ENCODE peak calls at places on chromosomes 4 and X, in eight cellular contexts. D is smooth muscle cell of the brain vasculature; X is GM12865; V is stimulated activated CD8-positive, alpha-beta memory T cell treated with anti-CD3 and anti-CD28 coated beads, Interleukin-15, amount 100 ng/mL, for 24 hours; K is hippocampal formation; Y is A673; Z is activated T-cell treated with anti-CD3 and anti-CD28 coated beads for 1 hour; W is activated T-helper 1 cell treated with anti-CD3 and anti-CD28 coated beads, Interleukin-2, amount 50 U/mL, for 16 hours. M is an unnamed sample.

GRCh38 chr4:137952116-137952515 is 290.0 kb downstream of the SLC7A11 start:
- DNase-seq in D (no peak), W (no peak), Z (no peak), X (no peak), K (no peak), Y (no peak), V (no peak), M (no peak)

GRCh38 chrX:133985164-133986007 is at the start of gene GPC3:
- DNase-seq in Z (peak; percentile 4), Y (peak; percentile 64), X (no peak), V (peak; percentile 5), K (no peak), W (no peak), D (peak; percentile 2), M (peak; percentile 1)

GRCh38 chrX:42739258-42739657 is 38.7 kb downstream of the PPP1R2C start:
- DNase-seq in Y (no peak), Z (no peak), D (no peak), K (no peak), X (peak; percentile 19), W (no peak), V (no peak), M (no peak)

GRCh38 chrX:57137481-57137880 is 284 bp upstream of the SPIN2A start:
- DNase-seq in V (no peak), D (no peak), Z (no peak), W (no peak), K (no peak), Y (peak; percentile 65), X (no peak), M (no peak)

GRCh38 chr4:182478475-182478874 is 235.3 kb downstream of the TENM3 start:
- DNase-seq in K (peak; percentile 64), W (no peak), Z (no peak), D (peak; percentile 18), X (peak; percentile 21), Y (peak; percentile 75), V (no peak), M (no peak)

GRCh38 chr4:57303012-57303751 is 193.0 kb upstream of the IGFBP7 start:
- DNase-seq in V (no peak), D (no peak), Z (no peak), X (no peak), Y (no peak), W (no peak), K (no peak), M (no peak)

GRCh38 chr4:26074672-26075071 is 160.7 kb downstream of the SMIM20 start:
- DNase-seq in Y (no peak), V (no peak), X (peak; percentile 76), K (no peak), Z (no peak), D (no peak), W (no peak), M (no peak)

GRCh38 chr4:62917649-62918048 is 1491.6 kb downstream of the TECRL start:
- DNase-seq in K (no peak), Y (no peak), Z (no peak), W (no peak), D (no peak), V (no peak), X (no peak), M (no peak)

GRCh38 chr4:178602833-178603232 is 1160.6 kb upstream of the AGA start:
- DNase-seq in W (no peak), Z (no peak), X (no peak), Y (no peak), V (no peak), K (no peak), D (no peak), M (no peak)

GRCh38 chr4:57124145-57124544 is 14.0 kb upstream of the IGFBP7 start:
- DNase-seq in D (no peak), W (no peak), Z (no peak), Y (no peak), K (no peak), V (no peak), X (no peak), M (no peak)

GRCh38 chr4:158817562-158818370 is 48.9 kb downstream of the FNIP2 start:
- DNase-seq in Y (no peak), W (no peak), X (peak; percentile 60), Z (no peak), V (no peak), D (no peak), K (no peak), M (no peak)

GRCh38 chr4:145937021-145937861 is 1.4 kb downstream of the ZNF827 start:
- DNase-seq in Y (peak; percentile 73), V (peak; percentile 31), W (peak; percentile 21), X (peak; percentile 72), D (no peak), K (peak; percentile 51), Z (peak; percentile 23), M (peak; percentile 31)

GRCh38 chr4:83753260-83753659 is 217.4 kb downstream of the GPAT3 start:
- DNase-seq in V (no peak), K (no peak), D (no peak), Y (no peak), W (no peak), X (no peak), Z (no peak), M (no peak)

GRCh38 chr4:127470290-127470809 is 162.4 kb upstream of the INTU start:
- DNase-seq in W (no peak), X (no peak), K (no peak), Y (no peak), D (no peak), Z (no peak), V (no peak), M (no peak)

GRCh38 chrX:120697053-120697452 is 67.2 kb upstream of the C1GALT1C1 start:
- DNase-seq in K (no peak), X (peak; percentile 79), D (no peak), V (no peak), Y (no peak), Z (no peak), W (no peak), M (peak; percentile 3)

GRCh38 chr4:119478446-119479179 is 150.0 kb downstream of the PDE5A start:
- DNase-seq in Y (no peak), K (no peak), W (no peak), D (no peak), Z (no peak), X (no peak), V (no peak), M (no peak)

GRCh38 chr4:117640836-117641235 is 393.4 kb upstream of the NDST3 start:
- DNase-seq in V (no peak), W (no peak), Y (no peak), K (no peak), X (no peak), Z (no peak), D (no peak), M (no peak)

GRCh38 chr4:186144180-186144579 is 39.7 kb downstream of the FAM149A start:
- DNase-seq in V (no peak), Z (no peak), D (no peak), W (no peak), X (peak; percentile 26), K (no peak), Y (peak; percentile 53), M (no peak)

GRCh38 chr4:154024097-154024496 is 235.2 kb upstream of the SFRP2 start:
- DNase-seq in K (no peak), Z (no peak), V (no peak), D (no peak), X (peak; percentile 5), W (no peak), Y (peak; percentile 10), M (no peak)

GRCh38 chrX:9873952-9874351 is 87.7 kb downstream of the SHROOM2 start:
- DNase-seq in K (peak; percentile 10), W (no peak), Z (no peak), V (no peak), D (no peak), Y (peak; percentile 69), X (peak; percentile 52), M (peak; percentile 10)

GRCh38 chr4:158823461-158823873 is 54.6 kb downstream of the FNIP2 start:
- DNase-seq in Y (no peak), Z (no peak), V (no peak), D (no peak), W (no peak), X (no peak), K (no peak), M (no peak)

GRCh38 chr4:147965056-147965455 is 233.2 kb downstream of the ARHGAP10 start:
- DNase-seq in X (no peak), K (no peak), Z (no peak), D (no peak), W (no peak), V (no peak), Y (no peak), M (no peak)

GRCh38 chr4:161101881-161102280 is 1061.9 kb downstream of the FSTL5 start:
- DNase-seq in X (no peak), Z (no peak), W (no peak), V (no peak), Y (no peak), D (no peak), K (no peak), M (no peak)

M was measured in T follicular helper cell.